ENCODE peak calls at places on chromosomes 4 and X, in five cellular contexts. V, B, W, Q and I are unnamed samples.
A peak's percentile ranks its signal among the peaks of the same experiment; 100 is the strongest.

GRCh38 chr4:184471872-184472539 is 2.3 kb downstream of the IRF2 start:
- DNase-seq in V (peak; percentile 43), B (no peak), W (no peak), Q (peak; percentile 25), I (no peak)

GRCh38 chr4:173139561-173139960 is 29.1 kb upstream of the GALNT7 start:
- DNase-seq in V (no peak), B (no peak), W (no peak), Q (no peak), I (no peak)

GRCh38 chr4:125368684-125369083 is 53.9 kb downstream of the FAT4 start:
- DNase-seq in V (peak; percentile 23), B (no peak), W (no peak), Q (no peak), I (peak; percentile 88)

GRCh38 chrX:1249101-1249887 is 19.3 kb upstream of the CSF2RA start:
- DNase-seq in V (peak; percentile 69), B (peak; percentile 93), W (peak; percentile 69), Q (no peak), I (peak; percentile 82)

GRCh38 chr4:166143227-166143626 is 270.2 kb downstream of the TLL1 start:
- DNase-seq in V (no peak), B (no peak), W (no peak), Q (no peak), I (peak; percentile 13)

GRCh38 chr4:109827672-109828071 is at the start of gene RRH:
- DNase-seq in V (no peak), B (no peak), W (no peak), Q (no peak), I (no peak)

GRCh38 chr4:176964116-176964691 is 171.5 kb upstream of the VEGFC start:
- DNase-seq in V (no peak), B (peak; percentile 53), W (no peak), Q (no peak), I (no peak)

GRCh38 chr4:26069218-26069617 is 155.2 kb downstream of the SMIM20 start:
- DNase-seq in V (no peak), B (peak; percentile 57), W (no peak), Q (no peak), I (peak; percentile 48)

GRCh38 chrX:133674726-133675470 is 259.6 kb upstream of the GPC4 start:
- DNase-seq in V (peak; percentile 23), B (peak; percentile 32), W (no peak), Q (no peak), I (no peak)

GRCh38 chr4:147463065-147463464 is 17.8 kb upstream of the EDNRA start:
- DNase-seq in V (no peak), B (no peak), W (no peak), Q (no peak), I (no peak)

GRCh38 chrX:49212209-49212608 is 12.2 kb upstream of the SYP start:
- DNase-seq in V (no peak), B (no peak), W (no peak), Q (no peak), I (no peak)

GRCh38 chrX:115911967-115912366 is 258.6 kb upstream of the AGTR2 start:
- DNase-seq in V (no peak), B (no peak), W (no peak), Q (no peak), I (no peak)

GRCh38 chrX:109826954-109827708 is 94.1 kb upstream of the ACSL4 start:
- DNase-seq in V (peak; percentile 31), B (no peak), W (no peak), Q (no peak), I (no peak)

GRCh38 chr4:99305638-99306380 is 15.0 kb upstream of the ADH1A start:
- DNase-seq in V (no peak), B (no peak), W (no peak), Q (no peak), I (no peak)

GRCh38 chrX:13646154-13646549 is 6.8 kb upstream of the TCEANC start:
- DNase-seq in V (peak; percentile 75), B (peak; percentile 65), W (no peak), Q (peak; percentile 23), I (peak; percentile 75)

GRCh38 chr4:115272185-115272584 is 158.8 kb upstream of the NDST4 start:
- DNase-seq in V (no peak), B (no peak), W (no peak), Q (no peak), I (no peak)

GRCh38 chr4:11367371-11367770 is 61.3 kb downstream of the HS3ST1 start:
- DNase-seq in V (peak; percentile 50), B (no peak), W (peak; percentile 79), Q (peak; percentile 51), I (peak; percentile 96)

GRCh38 chrX:45803383-45803921 is 602.8 kb upstream of the DIPK2B start:
- DNase-seq in V (no peak), B (no peak), W (no peak), Q (no peak), I (no peak)

GRCh38 chr4:138512766-138513165 is 270.6 kb upstream of the SLC7A11 start:
- DNase-seq in V (no peak), B (no peak), W (no peak), Q (no peak), I (no peak)

GRCh38 chr4:88108747-88109122 is 49.7 kb downstream of the ABCG2 start:
- DNase-seq in V (no peak), B (no peak), W (no peak), Q (no peak), I (no peak)

GRCh38 chrX:151710457-151710856 is 5.4 kb upstream of the FATE1 start:
- DNase-seq in V (no peak), B (no peak), W (no peak), Q (no peak), I (no peak)

GRCh38 chr4:5930456-5930855 is 37.6 kb upstream of the CRMP1 start:
- DNase-seq in V (no peak), B (no peak), W (no peak), Q (no peak), I (no peak)

DNA sequence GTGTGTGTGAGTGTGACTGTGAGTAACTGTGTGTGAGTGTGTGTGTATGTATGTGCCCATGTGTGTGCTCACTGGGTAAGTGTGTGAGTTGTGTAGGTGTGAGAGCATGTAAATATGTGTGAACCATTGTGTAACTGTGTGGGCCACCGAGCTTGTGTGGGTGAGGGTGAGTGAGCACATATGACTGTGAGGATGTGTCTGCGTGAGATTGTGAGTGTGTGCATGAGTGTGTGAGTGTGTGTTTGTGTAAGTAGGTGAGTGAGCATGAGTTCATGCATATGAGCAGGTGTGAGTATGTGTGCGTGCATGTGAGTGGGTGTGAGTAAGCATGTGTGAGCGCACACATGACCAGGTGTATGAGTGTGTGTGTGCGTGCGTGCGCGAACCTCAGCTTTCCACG is 1.4 kb upstream of the ATP2B3 start:
- DNase-seq in V (no peak), B (no peak), W (no peak), Q (no peak), I (no peak)
- H3K27me3 ChIP-seq in V (peaks cover 6% of the 10 kb centered on the region), B (peaks cover 13% of the 10 kb centered on the region), W (peaks cover 18% of the 10 kb centered on the region), Q (no peaks in the 10 kb centered on the region), I (peaks cover 57% of the 10 kb centered on the region)

GRCh38 chr4:7756561-7757355 is 182.9 kb downstream of the AFAP1 start:
- DNase-seq in V (no peak), B (no peak), W (no peak), Q (no peak), I (no peak)

GRCh38 chr4:7759221-7759620 is 180.4 kb downstream of the AFAP1 start:
- DNase-seq in V (no peak), B (no peak), W (no peak), Q (no peak), I (no peak)

GRCh38 chr4:7758444-7758815 is 181.2 kb downstream of the AFAP1 start:
- DNase-seq in V (no peak), B (no peak), W (no peak), Q (no peak), I (no peak)

GRCh38 chr4:7756071-7756470 is 183.6 kb downstream of the AFAP1 start:
- DNase-seq in V (no peak), B (no peak), W (no peak), Q (no peak), I (no peak)

DNA sequence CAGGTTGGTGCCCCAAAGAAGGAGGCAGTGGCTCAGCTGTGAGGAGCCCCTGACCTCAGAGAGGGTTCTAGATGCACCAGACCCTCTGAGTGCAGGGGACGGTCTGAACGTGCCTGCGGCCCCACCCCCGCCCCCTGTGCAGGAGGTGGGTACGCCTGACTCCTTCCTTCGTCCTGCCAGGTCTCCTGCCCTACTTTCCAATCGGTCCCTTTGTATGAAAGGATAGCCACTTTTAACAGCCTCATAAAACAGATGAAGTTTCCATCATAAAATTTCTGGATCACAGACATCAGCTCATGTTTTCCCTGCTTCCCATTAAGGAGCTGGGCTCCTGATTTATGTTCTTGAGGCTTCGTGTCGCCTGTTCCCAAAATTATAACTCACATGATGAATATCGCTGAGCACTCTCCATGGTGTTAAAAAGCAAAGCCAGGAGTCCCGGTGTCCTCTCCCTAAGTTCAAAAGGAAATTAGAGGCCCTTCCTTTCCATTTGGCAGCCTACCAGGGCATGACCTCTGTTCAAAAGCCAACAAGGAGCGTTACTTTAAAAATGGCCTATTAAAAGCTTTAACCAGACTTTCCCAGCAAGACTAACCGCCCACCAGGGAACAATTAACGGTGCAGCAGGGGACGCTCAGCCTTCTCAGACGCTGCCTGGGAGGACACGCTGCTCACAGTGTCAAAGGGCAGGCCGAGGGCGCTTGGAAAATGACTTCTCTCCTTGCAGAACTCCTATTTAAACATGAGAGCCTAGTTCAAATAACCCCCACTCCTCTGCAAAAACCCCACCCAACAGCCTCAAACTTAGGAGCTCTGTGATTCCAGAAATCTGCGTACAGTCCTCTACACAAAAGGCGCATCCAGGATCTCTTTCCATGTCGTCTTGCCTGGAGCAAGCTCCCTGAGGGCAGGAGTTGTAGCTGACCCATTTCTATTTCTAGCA is 181.9 kb downstream of the AFAP1 start:
- DNase-seq in V (peak; percentile 16), B (no peak), W (no peak), Q (peak; percentile 49), I (peak; percentile 16)
- H3K27ac ChIP-seq in V (no peak overlapping the region), B (no peak overlapping the region), W (no peak overlapping the region), Q (peak overlapping the region; percentile 5), I (no peak overlapping the region)

GRCh38 chrX:110853610-110854009 is 58.0 kb upstream of the CHRDL1 start:
- DNase-seq in V (peak; percentile 35), B (peak; percentile 52), W (no peak), Q (peak; percentile 20), I (peak; percentile 58)
- H3K27me3 ChIP-seq in V (no peaks in the 10 kb centered on the region), B (no peaks in the 10 kb centered on the region), W (no peaks in the 10 kb centered on the region), Q (no peaks in the 10 kb centered on the region), I (no peaks in the 10 kb centered on the region)

GRCh38 chr4:16212138-16212782 is 14.0 kb downstream of the TAPT1 start:
- DNase-seq in V (no peak), B (no peak), W (no peak), Q (no peak), I (no peak)

GRCh38 chr4:16207409-16207808 is 18.9 kb downstream of the TAPT1 start:
- DNase-seq in V (no peak), B (no peak), W (no peak), Q (no peak), I (no peak)

GRCh38 chr4:16218950-16219349 is 7.3 kb downstream of the TAPT1 start:
- DNase-seq in V (no peak), B (no peak), W (no peak), Q (no peak), I (no peak)

GRCh38 chr4:16217300-16218051 is 8.8 kb downstream of the TAPT1 start:
- DNase-seq in V (no peak), B (no peak), W (no peak), Q (no peak), I (no peak)

GRCh38 chr4:16213107-16213506 is 13.2 kb downstream of the TAPT1 start:
- DNase-seq in V (no peak), B (no peak), W (no peak), Q (no peak), I (no peak)
- H3K27ac ChIP-seq in V (no peak overlapping the region), B (no peak overlapping the region), W (no peak overlapping the region), Q (no peak overlapping the region), I (no peak overlapping the region)